ENCODE peak calls at places on chromosome 14, in five cellular contexts. G is right cardiac atrium, O is cardiac muscle cell, A is mesenteric fat pad, V is EH. B is an unnamed sample.

GRCh38 chr14:49579841-49580240 is 6.3 kb downstream of the RPS29 start:
- DNase-seq in A (no peak), O (no peak), V (no peak), G (no peak), B (no peak)

GRCh38 chr14:58428011-58428807 is 690 bp downstream of the KIAA0586 start:
- DNase-seq in V (peak), A (no peak), G (no peak), O (peak), B (no peak)

GRCh38 chr14:101018561-101019290 is 115.2 kb upstream of the RTL1 start:
- DNase-seq in O (no peak), A (peak), G (no peak), V (no peak), B (peak)

GRCh38 chr14:100096656-100097055 is 31.4 kb downstream of the EVL start:
- DNase-seq in V (peak), O (no peak), A (no peak), G (no peak), B (no peak)

GRCh38 chr14:103128631-103129300 is 5.5 kb downstream of the TNFAIP2 start:
- DNase-seq in G (peak), O (no peak), V (no peak), A (no peak), B (no peak)

GRCh38 chr14:75871181-75871880 is 110.5 kb downstream of the TGFB3 start:
- DNase-seq in V (peak), G (no peak), A (no peak), O (no peak), B (no peak)

GRCh38 chr14:73397810-73398209 is 60.5 kb downstream of the NUMB start:
- DNase-seq in A (no peak), V (no peak), G (no peak), O (peak), B (no peak)

GRCh38 chr14:31320216-31320615 is 100.1 kb downstream of the HEATR5A start:
- DNase-seq in G (peak), A (no peak), V (no peak), O (no peak), B (peak)

GRCh38 chr14:55893695-55894094 is 224.5 kb upstream of the PELI2 start:
- DNase-seq in O (no peak), G (no peak), A (no peak), V (no peak), B (no peak)

GRCh38 chr14:85131523-85131922 is 398.4 kb upstream of the FLRT2 start:
- DNase-seq in G (peak), O (no peak), V (no peak), A (no peak), B (no peak)

GRCh38 chr14:47509957-47510356 is 165.4 kb downstream of the MDGA2 start:
- DNase-seq in V (no peak), O (no peak), G (no peak), A (no peak), B (no peak)

GRCh38 chr14:57982802-57983201 is 116.9 kb upstream of the SLC35F4 start:
- DNase-seq in V (no peak), A (no peak), O (peak), G (peak), B (no peak)

GRCh38 chr14:76386922-76387782 is 11.2 kb downstream of the ESRRB start:
- DNase-seq in V (peak), O (peak), A (no peak), G (peak), B (peak)

GRCh38 chr14:73753043-73753886 is 39.1 kb upstream of the PNMA1 start:
- DNase-seq in O (peak), G (peak), A (no peak), V (peak), B (no peak)

GRCh38 chr14:62957562-62957961 is 87.7 kb downstream of the KCNH5 start:
- DNase-seq in V (peak), G (no peak), O (no peak), A (no peak), B (no peak)

GRCh38 chr14:63039800-63040380 is 5.4 kb downstream of the KCNH5 start:
- DNase-seq in V (peak), A (no peak), G (no peak), O (peak), B (no peak)

B was measured in cardiac septum.